ENCODE peak calls at places on chromosome 20, in nine cellular contexts. I is heart left ventricle, A is WERI-Rb-1, Q is Panc1, Y is pancreas, R is PC-3, U is cardiac muscle cell, L is PC-9, X is IMR-90. B is an unnamed sample.
A peak's percentile ranks its signal among the peaks of the same experiment; 100 is the strongest.

GRCh38 chr20:1569417-1569861 is 11.9 kb upstream of the SIRPD start:
- DNase-seq in R (peak; percentile 100), U (no peak), I (no peak), L (peak; percentile 81), Q (no peak), Y (no peak), A (no peak), X (peak; percentile 9), B (peak; percentile 85)

GRCh38 chr20:667351-668034 is 8.1 kb downstream of the SCRT2 start:
- DNase-seq in Y (no peak), L (peak; percentile 55), I (peak; percentile 75), Q (no peak), U (peak; percentile 66), A (peak; percentile 70), X (peak; percentile 34), R (peak; percentile 54), B (no peak)

GRCh38 chr20:39040116-39040515 is 78.0 kb downstream of the DHX35 start:
- DNase-seq in A (no peak), Y (no peak), R (no peak), I (no peak), Q (no peak), X (no peak), L (no peak), U (no peak), B (no peak)

GRCh38 chr20:40913224-40913821 is 115.3 kb upstream of the TOP1 start:
- DNase-seq in L (peak; percentile 2), X (no peak), U (no peak), A (no peak), R (no peak), I (no peak), Y (no peak), Q (no peak), B (no peak)

GRCh38 chr20:32201977-32202363 is 5.6 kb downstream of the PLAGL2 start:
- DNase-seq in A (no peak), U (no peak), Q (no peak), I (no peak), L (no peak), X (no peak), Y (no peak), R (no peak), B (no peak)

GRCh38 chr20:38216736-38217595 is 43.6 kb downstream of the KIAA1755 start:
- DNase-seq in A (no peak), U (no peak), Q (no peak), Y (no peak), R (no peak), X (no peak), I (no peak), L (no peak), B (no peak)

GRCh38 chr20:521860-522259 is 21.7 kb downstream of the CSNK2A1 start:
- DNase-seq in L (no peak), A (no peak), R (no peak), X (no peak), I (no peak), Q (no peak), Y (no peak), U (no peak), B (no peak)

GRCh38 chr20:53517146-53517545 is 76.5 kb downstream of the ZNF217 start:
- DNase-seq in R (peak; percentile 54), A (no peak), L (no peak), I (no peak), U (no peak), X (peak; percentile 3), Y (no peak), Q (no peak), B (no peak)

GRCh38 chr20:25250508-25250907 is 2.6 kb downstream of the PYGB start:
- DNase-seq in Y (no peak), I (no peak), Q (no peak), U (no peak), A (peak; percentile 2), X (peak; percentile 18), R (peak; percentile 48), L (no peak), B (no peak)

GRCh38 chr20:25247100-25247665 is 702 bp upstream of the PYGB start:
- DNase-seq in Q (no peak), I (peak; percentile 80), U (peak; percentile 85), L (peak; percentile 60), X (peak; percentile 60), R (peak; percentile 70), Y (peak; percentile 73), A (peak; percentile 88), B (peak; percentile 60)

GRCh38 chr20:25249198-25249931 is 1.5 kb downstream of the PYGB start:
- DNase-seq in L (no peak), A (peak; percentile 2), X (peak; percentile 15), R (peak; percentile 50), U (no peak), Y (no peak), Q (no peak), I (no peak), B (no peak)

GRCh38 chr20:25247666-25248500 is at the start of gene PYGB:
- DNase-seq in Y (peak; percentile 76), Q (no peak), I (peak; percentile 82), L (peak; percentile 77), A (peak; percentile 81), U (peak; percentile 87), X (peak; percentile 78), R (peak; percentile 79), B (peak; percentile 42)

DNA sequence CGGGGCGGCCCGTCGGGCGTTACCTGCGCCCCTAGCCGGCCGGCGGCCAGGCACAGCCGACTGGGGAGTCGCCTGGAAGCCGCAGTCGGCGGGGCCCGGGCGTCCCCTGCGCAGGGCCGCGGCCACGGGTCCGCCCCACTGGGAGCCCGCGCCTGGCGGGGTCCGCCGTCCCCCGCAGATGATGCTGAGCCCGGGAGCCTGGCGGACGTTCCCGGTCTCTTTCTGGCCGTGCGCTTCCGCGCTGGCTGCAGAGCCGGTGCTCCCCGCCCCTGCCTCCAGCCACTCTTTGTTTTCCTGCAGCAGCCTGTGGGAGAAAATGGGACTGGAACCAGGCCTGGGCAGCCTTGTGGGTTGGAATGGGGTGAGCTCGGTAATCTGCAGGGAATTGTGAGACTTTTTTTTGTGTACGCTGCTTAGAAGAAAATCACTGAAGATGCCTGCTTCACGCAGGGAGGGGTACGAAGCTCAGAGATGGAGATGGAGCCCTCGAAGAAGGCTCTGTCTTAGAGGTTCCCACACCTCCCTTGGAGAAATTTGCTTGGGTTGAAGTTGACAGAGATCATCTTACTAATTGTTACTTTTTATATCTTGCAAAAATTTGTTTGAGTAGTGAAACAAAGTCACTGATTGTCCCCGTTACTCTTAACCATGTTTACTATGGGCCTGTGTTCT is 752 bp downstream of the PYGB start:
- DNase-seq in I (peak; percentile 58), X (peak; percentile 37), L (peak; percentile 38), Q (no peak), A (peak; percentile 2), Y (no peak), U (peak; percentile 59), R (peak; percentile 41), B (no peak)
- TF ChIP-seq CTCF in I (no peak), X (no peak), L (no peak), Q (no peak), A (no peak), Y (no peak), U (no peak), R (no peak), B (no peak)

DNA sequence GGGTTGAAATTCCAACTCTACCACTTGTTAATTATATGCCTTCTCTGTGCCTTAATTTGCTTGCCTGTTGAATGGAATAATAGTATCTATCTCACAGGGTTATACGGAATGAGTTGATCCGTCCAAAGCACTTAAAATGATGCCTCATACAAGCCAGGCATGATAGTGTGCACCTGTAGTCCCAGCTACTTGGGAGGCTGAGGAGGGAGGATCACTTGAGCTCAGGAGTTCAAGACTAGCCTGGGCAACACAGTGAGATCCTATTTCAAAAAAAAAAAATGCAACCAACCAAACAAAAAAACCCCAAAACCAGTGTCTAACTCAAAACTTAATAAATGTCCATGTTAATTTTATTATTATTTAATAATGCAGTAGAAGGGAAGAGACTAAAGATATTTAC is 35.3 kb downstream of the SAMHD1 start:
- DNase-seq in Y (no peak), A (no peak), Q (no peak), U (no peak), R (no peak), X (no peak), I (no peak), L (no peak), B (no peak)
- H3K27me3 ChIP-seq in Y (no peaks in the 10 kb centered on the region), A (no peaks in the 10 kb centered on the region), Q (no peaks in the 10 kb centered on the region), U (no peaks in the 10 kb centered on the region), R (no peaks in the 10 kb centered on the region), X (no peaks in the 10 kb centered on the region), I (no peaks in the 10 kb centered on the region), L (no peaks in the 10 kb centered on the region), B (no peaks in the 10 kb centered on the region)

GRCh38 chr20:23327617-23328333 is 22.8 kb upstream of the NXT1 start:
- DNase-seq in Y (no peak), X (no peak), A (no peak), L (no peak), I (no peak), U (no peak), R (no peak), Q (no peak), B (no peak)

GRCh38 chr20:23331951-23332350 is 18.6 kb upstream of the NXT1 start:
- DNase-seq in X (no peak), I (no peak), Y (no peak), U (no peak), R (peak; percentile 21), Q (no peak), L (no peak), A (no peak), B (no peak)

GRCh38 chr20:23332467-23332866 is 18.1 kb upstream of the NXT1 start:
- DNase-seq in I (no peak), Q (no peak), Y (no peak), X (no peak), L (no peak), R (no peak), U (no peak), A (no peak), B (peak; percentile 19)

GRCh38 chr20:23334111-23334510 is 16.5 kb upstream of the NXT1 start:
- DNase-seq in R (no peak), Y (no peak), X (no peak), U (no peak), L (no peak), A (no peak), I (no peak), Q (no peak), B (no peak)

GRCh38 chr20:23331450-23331849 is 19.1 kb upstream of the NXT1 start:
- DNase-seq in A (no peak), R (no peak), I (no peak), L (no peak), X (no peak), U (no peak), Y (no peak), Q (no peak), B (no peak)
- H3K27ac ChIP-seq in A (no peak overlapping the region), R (no peak overlapping the region), I (no peak overlapping the region), L (no peak overlapping the region), X (no peak overlapping the region), U (no peak overlapping the region), Y (no peak overlapping the region), Q (no peak overlapping the region), B (no peak overlapping the region)

GRCh38 chr20:34705383-34706021 is 1.4 kb downstream of the TP53INP2 start:
- DNase-seq in U (peak; percentile 27), R (peak; percentile 56), I (peak; percentile 61), Y (no peak), X (peak; percentile 23), Q (no peak), A (peak; percentile 52), L (peak; percentile 75), B (no peak)

GRCh38 chr20:34703061-34703572 is 1.0 kb upstream of the TP53INP2 start:
- DNase-seq in Q (no peak), Y (no peak), L (no peak), U (no peak), X (no peak), R (no peak), I (no peak), A (no peak), B (no peak)

GRCh38 chr20:34704177-34705007 is at the start of gene TP53INP2:
- DNase-seq in U (peak; percentile 97), Y (peak; percentile 95), I (peak; percentile 96), R (peak; percentile 63), A (peak; percentile 98), L (peak; percentile 80), Q (no peak), X (peak; percentile 91), B (peak; percentile 48)

GRCh38 chr20:34705008-34705382 is 851 bp downstream of the TP53INP2 start:
- DNase-seq in I (no peak), Q (no peak), R (no peak), L (no peak), U (no peak), X (no peak), A (no peak), Y (no peak), B (no peak)

DNA sequence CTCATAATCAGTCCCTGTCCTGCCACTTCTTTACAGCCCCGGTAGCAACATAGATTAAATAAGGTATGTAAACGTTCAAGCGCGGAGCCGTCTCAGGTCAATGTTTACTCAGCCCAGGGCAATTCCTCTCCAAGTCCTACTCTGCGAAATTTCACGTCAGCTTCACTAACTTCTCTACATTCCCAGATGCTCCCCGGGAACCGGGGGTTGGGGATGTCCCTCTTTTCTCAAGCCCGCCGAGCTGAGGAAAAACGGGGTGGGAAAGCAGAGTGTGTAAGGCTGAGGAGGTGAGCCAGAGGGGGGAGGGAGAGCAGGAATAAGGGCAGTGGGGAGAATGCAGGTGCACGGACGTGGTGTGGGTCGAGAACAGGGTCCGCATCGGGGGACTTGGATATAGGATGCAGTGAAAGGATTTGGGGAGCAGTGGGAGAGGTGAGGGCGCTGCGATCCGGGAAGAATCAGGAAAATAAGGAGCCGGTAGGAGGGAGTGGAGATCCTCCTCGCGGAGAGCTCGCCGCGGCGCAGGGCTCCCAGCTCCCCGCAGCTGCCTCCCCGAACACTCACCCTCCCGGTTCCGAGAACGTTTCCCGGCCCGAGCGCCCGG is 469 bp upstream of the TP53INP2 start:
- DNase-seq in I (peak; percentile 29), U (peak; percentile 28), A (no peak), Y (peak; percentile 48), X (peak; percentile 37), Q (no peak), R (peak; percentile 48), L (peak; percentile 30), B (no peak)
- TF ChIP-seq CTCF in I (no peak), U (no peak), A (no peak), Y (no peak), X (no peak), Q (no peak), R (no peak), L (no peak), B (peak; percentile 29)